ENCODE peak calls at places on chromosomes 4 and X, in five cellular contexts. O, M, N, K and C are unnamed samples.
A peak's percentile ranks its signal among the peaks of the same experiment; 100 is the strongest.

GRCh38 chr4:112150920-112151319 is 5.7 kb downstream of the FAM241A start:
- DNase-seq in O (no peak), M (no peak), N (no peak), K (no peak), C (no peak)

GRCh38 chr4:4308800-4309441 is 18.9 kb downstream of the ZBTB49 start:
- DNase-seq in O (no peak), M (peak; percentile 62), N (no peak), K (no peak), C (no peak)

GRCh38 chr4:185793716-185794115 is 18.3 kb downstream of the SORBS2 start:
- DNase-seq in O (no peak), M (no peak), N (no peak), K (no peak), C (no peak)

GRCh38 chrX:80812176-80812575 is 2.5 kb upstream of the BRWD3 start:
- DNase-seq in O (peak; percentile 36), M (peak; percentile 22), N (peak; percentile 65), K (no peak), C (no peak)

GRCh38 chr4:69984030-69984443 is 11.7 kb upstream of the STATH start:
- DNase-seq in O (no peak), M (peak; percentile 91), N (peak; percentile 72), K (no peak), C (no peak)

GRCh38 chr4:72569719-72570235 is 756 bp upstream of the ADAMTS3 start:
- DNase-seq in O (no peak), M (no peak), N (no peak), K (no peak), C (no peak)

GRCh38 chr4:71257761-71258160 is 81.1 kb upstream of the SLC4A4 start:
- DNase-seq in O (no peak), M (no peak), N (no peak), K (no peak), C (no peak)

GRCh38 chrX:92209936-92210335 is 430.8 kb downstream of the PCDH11X start:
- DNase-seq in O (no peak), M (no peak), N (no peak), K (no peak), C (no peak)

GRCh38 chr4:72326692-72327632 is 242.1 kb downstream of the ADAMTS3 start:
- DNase-seq in O (no peak), M (peak; percentile 64), N (peak; percentile 68), K (no peak), C (peak; percentile 9)

GRCh38 chr4:127525585-127525984 is 107.2 kb upstream of the INTU start:
- DNase-seq in O (no peak), M (no peak), N (no peak), K (no peak), C (no peak)

GRCh38 chrX:145817666-145818521 is at the start of gene SLITRK2:
- DNase-seq in O (no peak), M (peak; percentile 0), N (no peak), K (no peak), C (no peak)

GRCh38 chrX:103453655-103454054 is 65.6 kb downstream of the RAB40A start:
- DNase-seq in O (no peak), M (peak; percentile 92), N (peak; percentile 93), K (no peak), C (no peak)

GRCh38 chrX:22249371-22249770 is 23.3 kb upstream of the CBLL2 start:
- DNase-seq in O (no peak), M (no peak), N (no peak), K (no peak), C (no peak)

GRCh38 chr4:176238819-176239218 is 30.2 kb downstream of the ASB5 start:
- DNase-seq in O (no peak), M (peak; percentile 46), N (peak; percentile 26), K (no peak), C (no peak)

GRCh38 chr4:24598025-24598424 is 13.7 kb upstream of the DHX15 start:
- DNase-seq in O (no peak), M (peak; percentile 99), N (no peak), K (no peak), C (no peak)

GRCh38 chrX:6021316-6022091 is 207.2 kb downstream of the NLGN4X start:
- DNase-seq in O (no peak), M (peak; percentile 53), N (peak; percentile 17), K (no peak), C (peak; percentile 39)

GRCh38 chr4:183098723-183099536 is at the start of gene WWC2:
- DNase-seq in O (peak; percentile 75), M (peak; percentile 93), N (peak; percentile 96), K (peak; percentile 25), C (peak; percentile 62)

GRCh38 chr4:185504098-185505047 is 30.9 kb downstream of the PDLIM3 start:
- DNase-seq in O (no peak), M (no peak), N (peak; percentile 83), K (no peak), C (no peak)